ENCODE peak calls at places on chromosome 11, in eight cellular contexts. W is GM12865, Q is stomach, E is BJ, I is NB4, B is Calu3, N is GM12864, A is upper lobe of right lung. K is an unnamed sample.

GRCh38 chr11:14542384-14542783 is 22.2 kb upstream of the PSMA1 start:
- DNase-seq in E (no peak), A (no peak), Q (no peak), N (no peak), I (peak; percentile 67), B (no peak), W (no peak), K (no peak)

GRCh38 chr11:118098996-118099837 is 12.5 kb upstream of the SMIM35 start:
- DNase-seq in A (peak; percentile 33), W (no peak), N (no peak), E (no peak), Q (no peak), B (no peak), I (no peak), K (no peak)

GRCh38 chr11:70778828-70779365 is 380.6 kb downstream of the CTTN start:
- DNase-seq in E (no peak), B (no peak), W (no peak), A (peak; percentile 22), I (no peak), Q (no peak), N (no peak), K (no peak)

GRCh38 chr11:1943576-1943975 is 3.6 kb upstream of the MRPL23 start:
- DNase-seq in B (no peak), Q (no peak), E (no peak), N (no peak), W (no peak), A (peak; percentile 44), I (no peak), K (no peak)

GRCh38 chr11:65429069-65429681 is 6.6 kb downstream of the NEAT1 start:
- DNase-seq in A (no peak), I (peak; percentile 60), N (no peak), B (no peak), W (peak; percentile 66), E (no peak), Q (peak; percentile 43), K (no peak)

GRCh38 chr11:86743223-86744118 is 56.9 kb upstream of the PRSS23 start:
- DNase-seq in B (peak; percentile 60), Q (peak; percentile 42), N (no peak), W (no peak), E (peak; percentile 92), A (no peak), I (peak; percentile 89), K (peak; percentile 93)

GRCh38 chr11:45432100-45432499 is 146.0 kb upstream of the SYT13 start:
- DNase-seq in N (no peak), W (no peak), I (no peak), E (no peak), A (no peak), B (no peak), Q (no peak), K (no peak)

GRCh38 chr11:63242089-63242762 is 1.2 kb downstream of the SLC22A25 start:
- DNase-seq in A (no peak), B (no peak), N (no peak), Q (no peak), I (no peak), E (no peak), W (no peak), K (no peak)

GRCh38 chr11:117973446-117973922 is 12.7 kb upstream of the IL10RA start:
- DNase-seq in I (peak; percentile 98), W (no peak), N (no peak), A (no peak), Q (no peak), B (no peak), E (no peak), K (no peak)

GRCh38 chr11:62402226-62402625 is 16.6 kb upstream of the SCGB1A1 start:
- DNase-seq in I (no peak), E (no peak), Q (peak; percentile 29), B (no peak), W (no peak), A (peak; percentile 74), N (no peak), K (no peak)

GRCh38 chr11:13384837-13385417 is 78.1 kb downstream of the BTBD10 start:
- DNase-seq in Q (no peak), A (no peak), N (peak; percentile 10), I (peak; percentile 45), W (peak; percentile 39), B (peak; percentile 32), E (no peak), K (peak; percentile 15)

DNA sequence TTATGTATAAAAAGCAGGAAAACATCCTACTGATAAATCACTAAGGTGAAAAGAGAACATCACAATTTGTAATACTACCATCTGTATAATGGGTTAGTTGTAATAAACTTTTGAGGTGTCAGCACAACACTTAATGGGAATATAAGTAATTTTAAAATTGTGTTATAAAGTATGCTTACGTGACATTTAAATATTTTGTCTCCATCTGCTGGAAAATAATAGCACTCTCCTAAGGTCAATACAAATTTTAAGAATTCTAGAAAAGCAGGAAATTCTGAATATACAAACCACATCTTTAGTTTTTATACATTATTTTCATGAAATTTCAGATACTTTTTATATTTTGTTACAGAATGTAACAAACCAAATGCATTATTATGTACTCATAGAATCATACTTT is 19.5 kb downstream of the CWF19L2 start:
- DNase-seq in B (no peak), I (no peak), A (no peak), W (no peak), Q (no peak), E (no peak), N (no peak), K (no peak)
- TF ChIP-seq CTCF in B (no peak), I (no peak), A (no peak), W (no peak), Q (no peak), E (no peak), N (no peak), K (no peak)

DNA sequence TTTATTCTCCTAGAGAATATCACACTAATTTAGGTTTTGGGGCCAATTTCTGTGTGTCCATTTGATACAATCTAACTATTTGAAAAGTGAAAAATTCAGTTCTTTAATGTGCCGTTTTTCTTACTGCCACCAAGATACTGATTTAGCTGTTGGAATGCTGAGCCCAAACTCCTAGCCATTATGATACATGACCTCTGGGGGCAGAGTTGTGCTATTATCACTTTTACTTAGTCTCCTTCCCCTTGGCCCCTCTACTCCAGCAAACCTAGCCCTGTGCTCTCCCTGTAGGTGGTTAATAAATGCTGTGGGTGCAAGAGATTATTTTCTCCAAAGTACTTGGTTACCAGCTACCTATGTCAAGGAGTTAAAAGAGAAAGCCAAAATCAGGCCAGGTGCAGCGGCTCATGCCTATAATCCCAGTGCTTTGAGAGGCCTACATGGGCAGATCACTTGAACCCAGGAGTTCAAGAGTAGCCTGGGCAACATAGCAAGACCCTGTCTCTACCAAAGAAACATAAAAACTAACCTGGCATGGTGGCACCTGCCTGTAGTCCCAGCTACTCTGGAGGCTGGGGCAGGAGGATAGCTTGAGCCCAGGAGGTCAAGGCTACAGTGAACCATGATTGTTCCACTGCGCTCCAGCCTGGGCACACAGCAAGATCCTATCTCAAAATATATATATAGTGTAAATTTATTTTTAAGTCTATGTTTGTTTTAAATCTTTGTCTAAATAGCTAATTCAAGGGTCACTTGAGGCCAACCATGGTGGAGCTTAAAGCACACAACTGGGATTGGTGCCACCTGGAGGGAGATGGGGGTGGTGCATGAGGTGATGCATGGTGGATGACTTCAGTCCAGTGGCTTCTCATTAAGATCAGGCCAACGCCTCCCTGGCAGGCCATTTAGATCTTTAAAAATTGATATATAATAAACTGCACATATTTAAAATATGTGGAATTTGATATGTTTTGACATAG is 193.2 kb upstream of the PLET1 start:
- DNase-seq in W (peak; percentile 48), I (peak; percentile 42), A (peak; percentile 70), N (peak; percentile 7), B (peak; percentile 41), Q (peak; percentile 47), E (no peak), K (peak; percentile 11)
- TF ChIP-seq CTCF in W (peak; percentile 50), I (peak; percentile 51), A (peak; percentile 49), N (peak; percentile 55), B (peak; percentile 30), Q (peak; percentile 19), E (peak; percentile 49), K (peak; percentile 59)

GRCh38 chr11:110712643-110713468 is 619 bp upstream of the ARHGAP20 start:
- DNase-seq in N (no peak), A (peak; percentile 59), B (no peak), W (no peak), I (no peak), Q (no peak), E (no peak), K (no peak)
- TF ChIP-seq CTCF in N (no peak), A (peak; percentile 14), B (no peak), W (no peak), I (no peak), Q (no peak), E (peak; percentile 13), K (no peak)

DNA sequence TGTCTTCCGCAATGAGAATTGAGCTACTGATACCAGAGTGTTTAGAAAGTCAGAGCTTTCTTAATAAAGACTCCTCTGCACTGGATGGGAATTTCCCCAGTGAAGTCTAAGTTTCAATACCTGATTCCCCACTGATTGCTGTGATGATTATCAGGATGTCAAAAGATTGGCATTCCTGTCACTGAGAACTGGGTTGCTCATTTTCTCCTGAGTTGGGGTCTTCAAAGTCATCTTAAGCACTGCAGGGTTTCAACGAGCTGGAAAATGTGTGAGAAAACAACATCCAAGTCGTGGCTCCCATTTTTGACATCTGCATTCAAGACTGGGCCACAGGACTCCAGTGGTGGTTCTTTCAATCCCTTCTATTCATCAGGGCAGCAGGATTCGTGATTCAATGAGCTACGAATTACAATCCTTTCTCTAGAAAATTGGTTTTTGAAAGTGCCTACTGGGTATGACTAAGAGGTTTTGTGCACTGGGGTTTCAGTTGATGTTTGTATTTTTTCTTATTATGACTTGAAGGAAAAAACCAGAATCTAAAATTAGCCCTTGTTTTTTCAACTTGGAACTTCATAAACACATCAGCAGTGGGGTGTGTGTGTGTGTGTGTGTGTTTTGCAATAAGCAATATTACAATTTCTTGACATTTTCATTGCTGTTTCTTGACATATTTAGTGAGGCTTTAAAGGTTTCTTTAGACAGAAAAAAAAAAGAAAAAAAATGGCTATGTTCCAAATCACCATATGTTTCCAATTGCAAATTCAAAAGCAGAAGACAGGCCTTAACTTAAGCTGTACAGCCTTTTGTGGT is 233.0 kb downstream of the FAM76B start:
- DNase-seq in W (peak; percentile 88), A (no peak), N (peak; percentile 75), B (no peak), Q (no peak), E (peak; percentile 78), I (no peak), K (peak; percentile 89)
- TF ChIP-seq CTCF in W (no peak), A (no peak), N (no peak), B (no peak), Q (no peak), E (no peak), I (no peak), K (no peak)

GRCh38 chr11:390175-390574 is 3.8 kb upstream of the PKP3 start:
- DNase-seq in N (no peak), E (no peak), W (no peak), I (no peak), Q (peak; percentile 64), A (no peak), B (no peak), K (no peak)
- TF ChIP-seq CTCF in N (no peak), E (no peak), W (no peak), I (no peak), Q (no peak), A (no peak), B (peak; percentile 25), K (no peak)

K was measured in HFF-Myc.